ENCODE peak calls at places on chromosomes 4 and X, in six cellular contexts. Z is BE2C, S is NCI-H1092 treated with DMSO at 0.1 percent for 48 hours, T is iris pigment epithelial cell, A is NCI-H748 treated with DMSO at 0.1 percent for 48 hours, V is right cardiac atrium. O is an unnamed sample.

GRCh38 chr4:85808864-85809263 is 333.9 kb downstream of the ARHGAP24 start:
- DNase-seq in Z (no peak), S (no peak), T (no peak), A (no peak), V (no peak), O (no peak)

GRCh38 chrX:100731441-100732281 is at the start of gene SYTL4:
- DNase-seq in Z (no peak), S (peak), T (no peak), A (no peak), V (peak), O (no peak)

GRCh38 chr4:656651-657337 is 17.3 kb downstream of the ATP5ME start:
- DNase-seq in Z (no peak), S (no peak), T (no peak), A (no peak), V (peak), O (no peak)

GRCh38 chr4:37936889-37937498 is 23.2 kb upstream of the PTTG2 start:
- DNase-seq in Z (no peak), S (no peak), T (no peak), A (no peak), V (peak), O (no peak)

GRCh38 chrX:85561216-85561615 is 181.8 kb upstream of the POF1B start:
- DNase-seq in Z (no peak), S (no peak), T (no peak), A (no peak), V (no peak), O (no peak)

GRCh38 chrX:22159071-22159470 is 113.6 kb upstream of the CBLL2 start:
- DNase-seq in Z (no peak), S (no peak), T (peak), A (no peak), V (no peak), O (peak)

GRCh38 chr4:48031802-48032525 is 15.4 kb downstream of the NIPAL1 start:
- DNase-seq in Z (no peak), S (no peak), T (peak), A (no peak), V (no peak), O (no peak)

GRCh38 chr4:83369825-83370639 is 35.4 kb upstream of the HPSE start:
- DNase-seq in Z (no peak), S (no peak), T (no peak), A (no peak), V (no peak), O (no peak)

GRCh38 chr4:137707626-137708025 is 175.3 kb upstream of the PCDH18 start:
- DNase-seq in Z (no peak), S (no peak), T (peak), A (no peak), V (no peak), O (no peak)

GRCh38 chr4:70901984-70902576 is at the start of gene MOB1B:
- DNase-seq in Z (peak), S (peak), T (peak), A (peak), V (peak), O (peak)

GRCh38 chrX:154509455-154509854 is 6.6 kb downstream of the FAM3A start:
- DNase-seq in Z (no peak), S (no peak), T (no peak), A (no peak), V (no peak), O (no peak)

GRCh38 chr4:8548731-8549351 is 31.4 kb upstream of the GPR78 start:
- DNase-seq in Z (no peak), S (no peak), T (no peak), A (no peak), V (no peak), O (no peak)

GRCh38 chr4:48109413-48110263 is 24.4 kb downstream of the TXK start:
- DNase-seq in Z (no peak), S (peak), T (peak), A (no peak), V (no peak), O (no peak)

GRCh38 chrX:71367396-71367795 is 1.2 kb downstream of the TAF1 start:
- DNase-seq in Z (no peak), S (no peak), T (peak), A (no peak), V (no peak), O (no peak)

GRCh38 chr4:79823148-79823763 is 249.8 kb downstream of the ANTXR2 start:
- DNase-seq in Z (no peak), S (no peak), T (peak), A (no peak), V (no peak), O (peak)